ENCODE peak calls at places on chromosomes 13 and 19, in four cellular contexts. O, F, Z and N are unnamed samples.
A peak's percentile ranks its signal among the peaks of the same experiment; 100 is the strongest.

GRCh38 chr13:31884556-31884955 is 145.2 kb downstream of the RXFP2 start:
- DNase-seq in F (no peak), Z (no peak), O (no peak), N (no peak)

GRCh38 chr13:20431080-20431479 is 94.6 kb downstream of the CRYL1 start:
- DNase-seq in O (no peak), F (no peak), Z (no peak), N (no peak)

GRCh38 chr13:99145461-99145860 is 55.2 kb upstream of the UBAC2 start:
- DNase-seq in F (no peak), Z (no peak), O (no peak), N (no peak)

GRCh38 chr13:73337511-73337910 is 278.7 kb downstream of the KLF5 start:
- DNase-seq in Z (no peak), F (no peak), O (no peak), N (no peak)

GRCh38 chr13:105703843-105704242 is 831.6 kb downstream of the EFNB2 start:
- DNase-seq in F (no peak), O (no peak), Z (no peak), N (no peak)

GRCh38 chr19:48992571-48993174 is 436 bp downstream of the GYS1 start:
- DNase-seq in O (peak; percentile 74), Z (peak; percentile 30), F (no peak), N (no peak)

GRCh38 chr13:55062662-55063061 is 2034.0 kb downstream of the OLFM4 start:
- DNase-seq in O (no peak), F (no peak), Z (no peak), N (no peak)

GRCh38 chr19:1438933-1439358 is 750 bp downstream of the RPS15 start:
- DNase-seq in O (no peak), Z (no peak), F (no peak), N (no peak)

GRCh38 chr19:13979224-13979623 is 26.9 kb downstream of the RFX1 start:
- DNase-seq in F (no peak), O (no peak), Z (no peak), N (no peak)

GRCh38 chr13:111486801-111487200 is 166.4 kb downstream of the TEX29 start:
- DNase-seq in O (peak; percentile 10), F (no peak), Z (no peak), N (no peak)